ENCODE peak calls at places on chromosomes 12 and 14, in seven cellular contexts. One of them, this sample, is unnamed.

GRCh38 chr12:51788876-51789275 is 59.6 kb downstream of the FIGNL2 start:
- DNase-seq in heart right ventricle: no peak
- DNase-seq in endothelial cell: no peak
- DNase-seq in Calu3: no peak
- DNase-seq in cardiac muscle cell: no peak
- DNase-seq in MM.1S: no peak
- DNase-seq in GM10248: no peak
- DNase-seq in this sample: no peak

GRCh38 chr12:51832708-51833107 is 15.8 kb downstream of the FIGNL2 start:
- DNase-seq in MM.1S: peak
- DNase-seq in GM10248: no peak
- DNase-seq in Calu3: no peak
- DNase-seq in endothelial cell: no peak
- DNase-seq in cardiac muscle cell: no peak
- DNase-seq in heart right ventricle: no peak
- DNase-seq in this sample: peak

GRCh38 chr12:51911788-51912711 is 4.7 kb downstream of the ACVRL1 start:
- DNase-seq in endothelial cell: peak
- DNase-seq in heart right ventricle: peak
- DNase-seq in cardiac muscle cell: no peak
- DNase-seq in MM.1S: no peak
- DNase-seq in Calu3: peak
- DNase-seq in GM10248: no peak
- DNase-seq in this sample: no peak

GRCh38 chr12:716506-716905 is 35.9 kb upstream of the WNK1 start:
- DNase-seq in cardiac muscle cell: peak
- DNase-seq in MM.1S: no peak
- DNase-seq in endothelial cell: no peak
- DNase-seq in heart right ventricle: no peak
- DNase-seq in Calu3: no peak
- DNase-seq in GM10248: peak
- DNase-seq in this sample: peak

GRCh38 chr12:38904932-38905479 is 385 bp downstream of the CPNE8 start:
- DNase-seq in GM10248: peak
- DNase-seq in MM.1S: peak
- DNase-seq in heart right ventricle: peak
- DNase-seq in Calu3: peak
- DNase-seq in endothelial cell: peak
- DNase-seq in cardiac muscle cell: no peak
- DNase-seq in this sample: no peak

GRCh38 chr14:74947353-74948227 is 7.8 kb downstream of the PGF start:
- DNase-seq in Calu3: no peak
- DNase-seq in cardiac muscle cell: no peak
- DNase-seq in GM10248: no peak
- DNase-seq in endothelial cell: no peak
- DNase-seq in MM.1S: no peak
- DNase-seq in heart right ventricle: no peak
- DNase-seq in this sample: no peak

GRCh38 chr12:67434653-67435375 is 165.7 kb downstream of the CAND1 start:
- DNase-seq in endothelial cell: no peak
- DNase-seq in MM.1S: no peak
- DNase-seq in Calu3: no peak
- DNase-seq in heart right ventricle: no peak
- DNase-seq in cardiac muscle cell: no peak
- DNase-seq in GM10248: no peak
- DNase-seq in this sample: no peak

GRCh38 chr12:57049890-57050289 is at the start of gene MYO1A:
- DNase-seq in endothelial cell: peak
- DNase-seq in Calu3: peak
- DNase-seq in GM10248: no peak
- DNase-seq in heart right ventricle: no peak
- DNase-seq in MM.1S: no peak
- DNase-seq in cardiac muscle cell: peak
- DNase-seq in this sample: no peak

GRCh38 chr12:67519824-67520433 is 128.6 kb upstream of the DYRK2 start:
- DNase-seq in cardiac muscle cell: no peak
- DNase-seq in heart right ventricle: no peak
- DNase-seq in GM10248: no peak
- DNase-seq in endothelial cell: no peak
- DNase-seq in MM.1S: no peak
- DNase-seq in Calu3: no peak
- DNase-seq in this sample: no peak

GRCh38 chr12:24709201-24709600 is 239.7 kb downstream of the BCAT1 start:
- DNase-seq in Calu3: no peak
- DNase-seq in endothelial cell: no peak
- DNase-seq in heart right ventricle: no peak
- DNase-seq in GM10248: no peak
- DNase-seq in MM.1S: no peak
- DNase-seq in cardiac muscle cell: no peak
- DNase-seq in this sample: no peak

DNA sequence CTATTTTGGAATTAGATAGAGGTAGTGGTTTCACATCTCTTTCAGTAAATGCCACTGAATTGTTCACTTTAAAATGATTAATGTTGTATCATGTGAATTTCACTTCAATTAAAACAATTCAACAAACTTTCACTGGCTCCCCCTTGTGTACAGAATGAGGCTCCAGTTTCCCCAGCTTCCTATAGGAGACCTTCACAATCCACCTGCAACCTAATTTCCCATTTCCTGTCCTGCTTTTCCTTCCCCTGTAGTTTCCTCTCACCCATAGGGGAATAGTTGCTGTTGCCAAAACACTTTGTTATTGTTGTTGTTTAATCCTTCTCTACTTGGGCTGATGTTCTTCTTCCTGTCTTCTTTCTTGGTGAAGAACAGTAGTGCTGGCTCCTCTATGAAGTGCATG is 59.8 kb downstream of the NPAS3 start:
- DNase-seq in heart right ventricle: no peak
- DNase-seq in cardiac muscle cell: no peak
- DNase-seq in MM.1S: no peak
- DNase-seq in endothelial cell: no peak
- DNase-seq in Calu3: peak
- DNase-seq in GM10248: no peak
- DNase-seq in this sample: no peak
- TF ChIP-seq CTCF in heart right ventricle: peak
- TF ChIP-seq CTCF in cardiac muscle cell: peak
- TF ChIP-seq CTCF in MM.1S: peak
- TF ChIP-seq CTCF in endothelial cell: no peak
- TF ChIP-seq CTCF in Calu3: no peak
- TF ChIP-seq CTCF in GM10248: no peak
- TF ChIP-seq CTCF in this sample: peak

GRCh38 chr12:48447755-48448154 is 24.6 kb upstream of the ANP32D start:
- DNase-seq in Calu3: no peak
- DNase-seq in heart right ventricle: no peak
- DNase-seq in GM10248: no peak
- DNase-seq in cardiac muscle cell: no peak
- DNase-seq in endothelial cell: no peak
- DNase-seq in MM.1S: no peak
- DNase-seq in this sample: no peak

GRCh38 chr12:48445538-48445937 is 26.8 kb upstream of the ANP32D start:
- DNase-seq in Calu3: no peak
- DNase-seq in cardiac muscle cell: no peak
- DNase-seq in GM10248: no peak
- DNase-seq in heart right ventricle: no peak
- DNase-seq in MM.1S: no peak
- DNase-seq in endothelial cell: no peak
- DNase-seq in this sample: no peak

GRCh38 chr12:48441122-48441521 is 31.2 kb upstream of the ANP32D start:
- DNase-seq in cardiac muscle cell: no peak
- DNase-seq in Calu3: no peak
- DNase-seq in heart right ventricle: no peak
- DNase-seq in GM10248: no peak
- DNase-seq in MM.1S: no peak
- DNase-seq in endothelial cell: no peak
- DNase-seq in this sample: no peak

GRCh38 chr12:48446372-48446771 is 26.0 kb upstream of the ANP32D start:
- DNase-seq in endothelial cell: no peak
- DNase-seq in heart right ventricle: no peak
- DNase-seq in Calu3: no peak
- DNase-seq in cardiac muscle cell: no peak
- DNase-seq in GM10248: no peak
- DNase-seq in MM.1S: no peak
- DNase-seq in this sample: no peak

DNA sequence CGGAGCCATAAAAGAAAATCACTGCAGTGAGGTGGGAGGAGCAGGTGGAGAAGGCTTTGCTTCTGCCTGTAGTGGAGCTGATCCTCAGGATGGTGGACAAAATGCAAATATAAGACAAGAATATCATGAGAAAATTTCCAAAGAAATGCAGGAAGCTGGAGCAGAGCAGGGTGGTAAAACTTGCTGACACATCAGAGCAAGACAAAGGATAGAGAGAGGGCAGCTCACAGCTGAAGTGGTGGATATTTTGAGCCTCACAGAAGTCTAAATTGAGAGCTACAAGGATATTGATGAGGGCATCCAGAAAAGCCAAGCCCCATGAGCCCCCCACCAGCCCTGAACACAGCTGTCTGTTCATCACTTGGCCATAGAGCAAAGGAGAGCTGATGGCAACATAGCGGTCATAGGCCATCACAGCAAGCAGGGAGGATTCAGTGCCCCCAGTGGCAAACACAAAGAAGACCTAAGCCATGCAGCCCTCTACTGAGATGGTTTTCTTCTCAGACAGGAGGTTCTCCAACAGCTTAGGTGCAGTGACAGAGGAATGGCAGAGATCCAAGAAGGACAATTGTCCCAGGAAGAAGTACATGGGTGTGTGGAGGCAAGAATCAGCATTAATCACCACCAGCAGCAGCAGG is 30.0 kb upstream of the ANP32D start:
- DNase-seq in heart right ventricle: no peak
- DNase-seq in endothelial cell: no peak
- DNase-seq in Calu3: no peak
- DNase-seq in cardiac muscle cell: no peak
- DNase-seq in GM10248: no peak
- DNase-seq in MM.1S: no peak
- DNase-seq in this sample: peak
- TF ChIP-seq CTCF in heart right ventricle: no peak
- TF ChIP-seq CTCF in endothelial cell: no peak
- TF ChIP-seq CTCF in Calu3: no peak
- TF ChIP-seq CTCF in cardiac muscle cell: peak
- TF ChIP-seq CTCF in GM10248: no peak
- TF ChIP-seq CTCF in MM.1S: peak
- TF ChIP-seq CTCF in this sample: peak

GRCh38 chr14:104940526-104941150 is 16.0 kb downstream of the PLD4 start:
- DNase-seq in GM10248: no peak
- DNase-seq in Calu3: no peak
- DNase-seq in heart right ventricle: no peak
- DNase-seq in cardiac muscle cell: no peak
- DNase-seq in MM.1S: no peak
- DNase-seq in endothelial cell: no peak
- DNase-seq in this sample: no peak
- TF ChIP-seq CTCF in GM10248: peak
- TF ChIP-seq CTCF in Calu3: no peak
- TF ChIP-seq CTCF in heart right ventricle: no peak
- TF ChIP-seq CTCF in cardiac muscle cell: peak
- TF ChIP-seq CTCF in MM.1S: no peak
- TF ChIP-seq CTCF in endothelial cell: no peak
- TF ChIP-seq CTCF in this sample: peak

DNA sequence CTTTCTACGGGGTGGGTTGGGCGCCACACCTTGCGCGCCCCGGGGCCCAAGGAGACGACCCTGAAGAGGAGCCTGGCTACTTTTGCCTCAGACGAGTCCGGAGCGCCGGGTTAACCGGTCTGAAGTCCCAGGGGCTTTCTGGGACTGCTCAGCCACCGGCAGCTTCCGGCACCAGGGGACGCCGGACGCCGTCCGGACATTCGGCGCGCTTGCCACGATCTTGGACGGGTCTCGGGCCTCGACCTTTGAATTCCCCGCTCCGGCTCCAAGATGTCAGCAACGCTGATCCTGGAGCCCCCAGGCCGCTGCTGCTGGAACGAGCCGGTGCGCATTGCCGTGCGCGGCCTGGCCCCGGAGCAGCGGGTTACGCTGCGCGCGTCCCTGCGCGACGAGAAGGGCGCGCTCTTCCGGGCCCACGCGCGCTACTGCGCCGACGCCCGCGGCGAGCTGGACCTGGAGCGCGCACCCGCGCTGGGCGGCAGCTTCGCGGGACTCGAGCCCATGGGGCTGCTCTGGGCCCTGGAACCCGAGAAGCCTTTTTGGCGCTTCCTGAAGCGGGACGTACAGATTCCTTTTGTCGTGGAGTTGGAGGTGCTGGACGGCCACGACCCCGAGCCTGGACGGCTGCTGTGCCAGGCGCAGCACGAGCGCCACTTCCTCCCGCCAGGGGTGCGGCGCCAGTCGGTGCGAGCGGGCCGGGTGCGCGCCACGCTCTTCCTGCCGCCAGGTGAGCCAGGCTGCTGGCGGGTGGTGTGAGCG is at the start of gene ACOT4:
- DNase-seq in endothelial cell: peak
- DNase-seq in MM.1S: no peak
- DNase-seq in cardiac muscle cell: peak
- DNase-seq in GM10248: peak
- DNase-seq in Calu3: peak
- DNase-seq in heart right ventricle: peak
- DNase-seq in this sample: no peak
- TF ChIP-seq CTCF in endothelial cell: no peak
- TF ChIP-seq CTCF in MM.1S: no peak
- TF ChIP-seq CTCF in cardiac muscle cell: no peak
- TF ChIP-seq CTCF in GM10248: no peak
- TF ChIP-seq CTCF in Calu3: no peak
- TF ChIP-seq CTCF in heart right ventricle: no peak
- TF ChIP-seq CTCF in this sample: no peak

GRCh38 chr14:59913187-59913586 is 6.8 kb upstream of the LRRC9 start:
- DNase-seq in endothelial cell: no peak
- DNase-seq in Calu3: no peak
- DNase-seq in heart right ventricle: no peak
- DNase-seq in cardiac muscle cell: no peak
- DNase-seq in MM.1S: no peak
- DNase-seq in GM10248: no peak
- DNase-seq in this sample: no peak

GRCh38 chr14:59912443-59912842 is 7.5 kb upstream of the LRRC9 start:
- DNase-seq in cardiac muscle cell: no peak
- DNase-seq in GM10248: no peak
- DNase-seq in Calu3: no peak
- DNase-seq in MM.1S: no peak
- DNase-seq in endothelial cell: no peak
- DNase-seq in heart right ventricle: no peak
- DNase-seq in this sample: no peak
- TF ChIP-seq CTCF in cardiac muscle cell: no peak
- TF ChIP-seq CTCF in GM10248: no peak
- TF ChIP-seq CTCF in Calu3: no peak
- TF ChIP-seq CTCF in MM.1S: no peak
- TF ChIP-seq CTCF in endothelial cell: no peak
- TF ChIP-seq CTCF in heart right ventricle: no peak
- TF ChIP-seq CTCF in this sample: no peak

GRCh38 chr12:120750806-120751205 is 25.2 kb downstream of the ACADS start:
- DNase-seq in GM10248: no peak
- DNase-seq in heart right ventricle: no peak
- DNase-seq in endothelial cell: no peak
- DNase-seq in Calu3: no peak
- DNase-seq in MM.1S: no peak
- DNase-seq in cardiac muscle cell: no peak
- DNase-seq in this sample: no peak
- TF ChIP-seq CTCF in GM10248: no peak
- TF ChIP-seq CTCF in heart right ventricle: no peak
- TF ChIP-seq CTCF in endothelial cell: no peak
- TF ChIP-seq CTCF in Calu3: no peak
- TF ChIP-seq CTCF in MM.1S: no peak
- TF ChIP-seq CTCF in cardiac muscle cell: no peak
- TF ChIP-seq CTCF in this sample: peak

This sample was measured in OCI-LY7.